ENCODE peak calls at places on chromosome 22, in nine cellular contexts. U, T, X, J, S, W, P, D and L are unnamed samples.

GRCh38 chr22:47175151-47175760 is 412.8 kb downstream of the TBC1D22A start:
- DNase-seq in X (peak), P (no peak), S (no peak), T (peak), W (no peak), U (no peak), D (no peak), J (no peak), L (no peak)

GRCh38 chr22:19693981-19694670 is 20.2 kb upstream of the SEPTIN5 start:
- DNase-seq in J (no peak), P (no peak), X (no peak), T (no peak), S (no peak), W (no peak), U (no peak), D (no peak), L (peak)

GRCh38 chr22:45009881-45010531 is at the start of gene PHF21B:
- DNase-seq in S (peak), D (peak), J (peak), X (peak), W (no peak), T (peak), P (no peak), U (no peak), L (no peak)

GRCh38 chr22:20782083-20782482 is 8.2 kb downstream of the SERPIND1 start:
- DNase-seq in U (no peak), D (no peak), S (no peak), J (no peak), W (no peak), T (no peak), P (no peak), X (no peak), L (no peak)

GRCh38 chr22:31092161-31092560 is 11.0 kb downstream of the SMTN start:
- DNase-seq in X (no peak), D (no peak), J (no peak), U (no peak), W (no peak), T (no peak), P (no peak), S (no peak), L (no peak)

GRCh38 chr22:20808844-20809243 is 34.9 kb downstream of the SERPIND1 start:
- DNase-seq in P (no peak), D (no peak), X (no peak), S (no peak), W (no peak), T (no peak), J (no peak), U (no peak), L (no peak)

GRCh38 chr22:50403701-50404101 is 60.6 kb downstream of the PPP6R2 start:
- DNase-seq in U (peak), P (no peak), T (peak), S (peak), D (no peak), X (peak), J (no peak), W (no peak), L (no peak)

GRCh38 chr22:45413368-45414211 is at the start of the genes RIBC2 and SMC1B:
- DNase-seq in S (peak), X (peak), P (peak), W (peak), U (peak), D (peak), J (peak), T (peak), L (peak)

GRCh38 chr22:42443240-42444059 is 11.2 kb upstream of the NFAM1 start:
- DNase-seq in D (no peak), P (no peak), U (no peak), W (no peak), T (peak), X (no peak), J (no peak), S (no peak), L (no peak)

GRCh38 chr22:29202231-29203192 is 3.2 kb upstream of the EMID1 start:
- DNase-seq in T (peak), S (peak), W (no peak), P (peak), X (peak), J (no peak), U (no peak), D (no peak), L (no peak)

GRCh38 chr22:39773976-39774539 is 119.5 kb downstream of the ENTHD1 start:
- DNase-seq in W (no peak), U (no peak), D (no peak), P (peak), S (peak), J (no peak), T (no peak), X (no peak), L (no peak)

GRCh38 chr22:17706451-17706900 is 67.8 kb downstream of the BID start:
- DNase-seq in D (no peak), S (peak), W (peak), T (peak), U (no peak), J (peak), P (no peak), X (peak), L (no peak)

GRCh38 chr22:26781062-26781461 is 123.7 kb downstream of the MIAT start:
- DNase-seq in J (no peak), U (no peak), P (no peak), W (no peak), T (no peak), D (no peak), S (no peak), X (no peak), L (no peak)

GRCh38 chr22:40107756-40108437 is 69.8 kb upstream of the TNRC6B start:
- DNase-seq in X (peak), D (no peak), P (no peak), W (peak), U (peak), T (peak), J (peak), S (no peak), L (no peak)

GRCh38 chr22:30647536-30647935 is 12.0 kb downstream of the SLC35E4 start:
- DNase-seq in W (no peak), J (no peak), T (no peak), X (no peak), D (no peak), U (no peak), P (no peak), S (no peak), L (no peak)

GRCh38 chr22:30885001-30885366 is 83.6 kb downstream of the MORC2 start:
- DNase-seq in D (no peak), X (no peak), W (no peak), J (no peak), U (no peak), S (no peak), T (no peak), P (no peak), L (no peak)

GRCh38 chr22:38300197-38300945 is 16.9 kb downstream of the CSNK1E start:
- DNase-seq in P (no peak), D (no peak), T (no peak), U (no peak), W (no peak), X (no peak), J (no peak), S (no peak), L (no peak)

GRCh38 chr22:20748820-20749428 is 25.0 kb upstream of the SERPIND1 start:
- DNase-seq in U (no peak), T (no peak), W (no peak), D (no peak), S (peak), X (no peak), J (no peak), P (peak), L (no peak)

GRCh38 chr22:46652930-46653331 is 32.7 kb downstream of the GRAMD4 start:
- DNase-seq in W (no peak), J (no peak), P (no peak), S (no peak), U (no peak), X (peak), D (no peak), T (peak), L (no peak)

GRCh38 chr22:46533434-46533833 is 4.0 kb downstream of the CELSR1 start:
- DNase-seq in X (no peak), J (no peak), S (no peak), T (no peak), W (no peak), U (no peak), P (no peak), D (no peak), L (no peak)

GRCh38 chr22:27306771-27307170 is 494.8 kb downstream of the MN1 start:
- DNase-seq in D (no peak), W (no peak), X (no peak), T (no peak), U (no peak), S (peak), J (no peak), P (no peak), L (no peak)

GRCh38 chr22:45964926-45965564 is 11.9 kb downstream of the WNT7B start:
- DNase-seq in T (no peak), J (no peak), W (no peak), P (no peak), D (no peak), U (no peak), X (no peak), S (no peak), L (no peak)

GRCh38 chr22:35785181-35785923 is 67.7 kb downstream of the APOL5 start:
- DNase-seq in D (no peak), W (no peak), P (no peak), T (peak), J (no peak), X (no peak), S (no peak), U (no peak), L (no peak)

GRCh38 chr22:40209945-40210485 is 32.3 kb downstream of the TNRC6B start:
- DNase-seq in X (no peak), U (no peak), W (no peak), J (no peak), S (no peak), T (no peak), P (no peak), D (no peak), L (no peak)

GRCh38 chr22:50612715-50613221 is 12.2 kb downstream of the MAPK8IP2 start:
- DNase-seq in P (no peak), W (no peak), S (peak), D (no peak), U (peak), X (no peak), J (peak), T (no peak), L (no peak)

GRCh38 chr22:46224044-46224746 is 25.9 kb downstream of the CDPF1 start:
- DNase-seq in J (no peak), D (no peak), U (no peak), T (no peak), S (no peak), W (no peak), X (peak), P (no peak), L (no peak)

GRCh38 chr22:20783844-20784723 is 10.2 kb downstream of the SERPIND1 start:
- DNase-seq in J (peak), D (no peak), X (peak), U (no peak), T (peak), W (peak), S (peak), P (peak), L (no peak)

GRCh38 chr22:24977370-24978230 is 25.1 kb downstream of the KIAA1671 start:
- DNase-seq in S (peak), W (no peak), P (no peak), X (peak), U (no peak), D (no peak), T (peak), J (no peak), L (no peak)

GRCh38 chr22:19723990-19724827 is 870 bp downstream of the GP1BB start:
- DNase-seq in P (no peak), X (no peak), U (no peak), T (peak), J (no peak), S (no peak), W (no peak), D (peak), L (no peak)

GRCh38 chr22:30220338-30221009 is 26.1 kb downstream of the LIF start:
- DNase-seq in W (no peak), X (no peak), T (no peak), P (no peak), U (no peak), J (no peak), D (no peak), S (no peak), L (no peak)

GRCh38 chr22:27576413-27576812 is 225.1 kb downstream of the MN1 start:
- DNase-seq in D (no peak), U (no peak), J (no peak), P (no peak), X (no peak), W (no peak), T (no peak), S (no peak), L (no peak)

GRCh38 chr22:47067911-47068654 is 305.6 kb downstream of the TBC1D22A start:
- DNase-seq in W (no peak), J (no peak), T (no peak), S (no peak), P (no peak), X (no peak), U (no peak), D (no peak), L (no peak)

GRCh38 chr22:23791737-23792645 is 5.2 kb downstream of the SMARCB1 start:
- DNase-seq in S (no peak), W (no peak), D (no peak), P (no peak), T (no peak), U (no peak), J (no peak), X (no peak), L (no peak)

GRCh38 chr22:20420157-20420842 is 17.3 kb downstream of the SCARF2 start:
- DNase-seq in W (no peak), T (no peak), D (no peak), S (no peak), J (no peak), X (no peak), P (no peak), U (no peak), L (no peak)

GRCh38 chr22:28917747-28918543 is 34.6 kb downstream of the ZNRF3 start:
- DNase-seq in S (peak), U (peak), D (peak), J (no peak), W (no peak), P (no peak), T (peak), X (no peak), L (no peak)

GRCh38 chr22:36950797-36951590 is 37.6 kb downstream of the CSF2RB start:
- DNase-seq in S (no peak), W (no peak), U (no peak), P (no peak), D (no peak), X (no peak), J (no peak), T (no peak), L (no peak)

GRCh38 chr22:36942561-36942960 is 29.1 kb downstream of the CSF2RB start:
- DNase-seq in J (no peak), S (no peak), T (no peak), U (no peak), P (no peak), W (no peak), D (no peak), X (no peak), L (no peak)

GRCh38 chr22:36951746-36952145 is 38.3 kb downstream of the CSF2RB start:
- DNase-seq in T (no peak), D (no peak), P (no peak), W (no peak), S (no peak), U (no peak), J (no peak), X (no peak), L (no peak)

GRCh38 chr22:36948273-36949055 is 35.0 kb downstream of the CSF2RB start:
- DNase-seq in X (no peak), U (no peak), W (peak), D (no peak), S (no peak), J (no peak), P (no peak), T (peak), L (no peak)

DNA sequence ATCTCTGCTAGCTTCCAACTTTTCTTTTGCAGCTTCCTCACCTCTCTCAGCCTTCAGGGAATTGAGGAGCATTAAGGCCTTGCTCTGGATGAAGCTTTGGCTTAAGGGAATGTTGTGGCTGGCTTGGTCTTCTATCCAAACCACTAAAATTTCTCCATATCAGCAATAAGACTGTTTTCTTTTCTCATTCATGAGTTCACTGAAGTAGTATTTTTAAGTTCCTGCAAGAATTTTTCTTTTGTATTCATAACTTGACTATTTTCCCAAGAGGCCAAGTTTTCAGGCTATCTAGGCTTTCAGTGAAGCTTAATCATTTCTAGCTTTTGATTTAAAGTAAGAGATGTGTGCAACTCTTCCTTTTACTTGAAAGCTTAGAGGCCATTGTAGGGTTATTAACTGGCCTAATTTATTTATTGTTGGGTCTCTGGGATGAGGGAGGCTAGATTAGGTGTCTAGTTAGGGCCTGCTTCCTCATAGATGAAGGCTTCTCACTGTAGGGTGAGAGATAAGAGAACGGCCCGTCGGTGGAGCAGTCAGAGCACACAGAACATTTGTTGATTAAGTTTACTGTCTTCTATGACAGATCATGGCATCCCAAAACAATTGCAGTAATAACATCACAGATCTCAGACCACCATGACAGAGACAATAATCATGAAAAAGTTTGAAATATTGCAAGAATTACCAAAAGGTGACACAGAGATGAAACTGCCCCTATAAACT is 33.2 kb downstream of the CSF2RB start:
- DNase-seq in U (no peak), D (no peak), P (no peak), W (no peak), J (no peak), T (peak), S (no peak), X (no peak), L (no peak)
- TF ChIP-seq CTCF in U (no peak), D (no peak), P (no peak), W (no peak), J (peak), T (peak), S (no peak), X (peak), L (no peak)

DNA sequence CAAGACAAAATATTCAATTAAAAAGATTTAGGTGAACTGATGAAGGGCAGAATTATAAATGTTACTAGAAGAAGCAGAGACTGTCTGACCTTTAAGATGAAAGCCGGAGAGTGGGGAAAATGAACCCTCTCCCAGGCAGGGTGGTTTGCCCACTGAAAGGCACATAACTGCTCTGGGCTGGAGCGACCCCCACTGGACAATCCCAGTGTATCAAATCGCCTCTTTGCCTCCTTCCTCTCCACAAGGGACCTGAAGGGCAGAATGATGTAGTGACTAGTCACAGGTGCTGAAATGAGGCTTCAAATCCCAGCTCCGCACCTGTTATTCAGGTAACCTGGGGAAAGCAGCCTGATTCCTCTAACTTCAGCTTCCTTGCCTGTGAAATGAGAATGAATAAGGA is 69.0 kb downstream of the EFCAB6 start:
- DNase-seq in P (no peak), J (no peak), S (no peak), U (no peak), T (no peak), X (no peak), W (no peak), D (no peak), L (no peak)
- TF ChIP-seq CTCF in P (no peak), J (no peak), S (no peak), U (no peak), T (no peak), X (no peak), W (no peak), D (peak), L (no peak)

GRCh38 chr22:37127350-37127878 is 17.9 kb upstream of the TMPRSS6 start:
- DNase-seq in X (no peak), S (no peak), T (no peak), J (no peak), P (no peak), U (no peak), D (no peak), W (no peak), L (no peak)

GRCh38 chr22:37128555-37129281 is 19.2 kb upstream of the TMPRSS6 start:
- DNase-seq in W (no peak), T (no peak), J (no peak), P (no peak), X (no peak), D (no peak), U (no peak), S (no peak), L (no peak)

GRCh38 chr22:37126383-37126782 is 16.9 kb upstream of the TMPRSS6 start:
- DNase-seq in X (no peak), P (no peak), D (no peak), W (no peak), S (no peak), T (peak), U (no peak), J (no peak), L (no peak)

GRCh38 chr22:37130031-37130430 is 19.7 kb downstream of the IL2RB start:
- DNase-seq in D (no peak), T (no peak), S (no peak), W (no peak), X (no peak), P (no peak), U (no peak), J (no peak), L (no peak)

DNA sequence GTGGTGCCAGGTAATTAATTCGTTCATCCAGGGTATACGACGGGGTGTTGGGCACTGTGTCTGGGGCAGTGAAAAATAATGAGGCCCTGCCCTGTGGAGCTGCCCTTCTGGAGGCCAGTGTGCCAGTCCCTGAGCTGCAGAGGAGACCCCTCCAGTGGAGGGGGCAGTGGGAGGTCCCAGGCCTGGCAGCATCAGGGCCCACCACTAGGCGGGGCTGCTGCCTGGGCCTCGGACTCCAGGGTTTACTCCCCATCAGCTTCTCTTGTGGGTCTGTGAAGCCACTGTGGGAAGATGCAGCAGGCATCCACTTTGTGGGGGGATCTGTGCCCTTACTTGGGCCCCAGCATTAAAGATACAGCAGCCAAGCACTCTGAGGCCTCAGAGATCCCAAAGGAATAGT is 17.4 kb upstream of the TMPRSS6 start:
- DNase-seq in P (no peak), T (no peak), J (no peak), S (no peak), D (no peak), U (no peak), W (no peak), X (no peak), L (no peak)
- TF ChIP-seq CTCF in P (no peak), T (peak), J (no peak), S (peak), D (peak), U (no peak), W (peak), X (peak), L (no peak)

DNA sequence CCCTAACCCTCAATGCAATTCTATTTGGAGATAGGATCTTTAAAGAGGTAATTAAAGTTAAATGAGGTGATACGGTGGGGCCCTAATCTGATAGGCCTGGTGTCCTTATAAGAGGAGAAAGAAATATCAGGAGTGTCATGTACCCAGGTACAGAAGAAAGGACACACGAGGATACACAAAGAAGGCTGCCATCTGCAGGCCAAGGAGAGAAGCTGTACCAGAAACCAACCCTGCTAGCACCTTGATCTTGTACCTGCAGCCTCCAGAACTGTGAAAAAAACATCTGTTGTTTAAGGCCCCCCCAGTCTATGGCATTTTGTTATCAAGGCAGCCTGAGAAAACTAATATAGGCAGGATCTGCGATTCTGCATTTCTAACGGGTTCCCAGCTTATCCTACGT is 44.2 kb downstream of the FBXO7 start:
- DNase-seq in U (no peak), X (no peak), S (no peak), D (no peak), T (no peak), W (no peak), J (no peak), P (no peak), L (no peak)
- TF ChIP-seq CTCF in U (no peak), X (no peak), S (peak), D (peak), T (peak), W (peak), J (no peak), P (no peak), L (no peak)